ENCODE peak calls at places on chromosome 3, in six cellular contexts. D is ACHN; Q is stimulated activated CD8-positive, alpha-beta memory T cell treated with anti-CD3 and anti-CD28 coated beads, Interleukin-12 subunit alpha, Interleukin-12 subunit beta, amount 100 ng/mL, for 1 hour; Z is NCI-H1105 treated with DMSO at 0.1 percent for 48 hours; A is midbrain; G is AG09319. H is an unnamed sample.

GRCh38 chr3:182180646-182181385 is 469.1 kb downstream of the SOX2 start:
- DNase-seq in D (no peak), Q (no peak), Z (peak), A (no peak), G (no peak), H (no peak)

GRCh38 chr3:42772670-42773408 is at the start of gene CCDC13:
- DNase-seq in D (peak), Q (peak), Z (peak), A (peak), G (no peak), H (peak)

GRCh38 chr3:13504161-13504831 is 24.2 kb downstream of the HDAC11 start:
- DNase-seq in D (no peak), Q (no peak), Z (no peak), A (no peak), G (no peak), H (no peak)

GRCh38 chr3:146421814-146422748 is 47.3 kb downstream of the PLSCR2 start:
- DNase-seq in D (peak), Q (no peak), Z (no peak), A (no peak), G (no peak), H (no peak)

GRCh38 chr3:151890721-151891141 is 17.3 kb downstream of the SUCNR1 start:
- DNase-seq in D (no peak), Q (no peak), Z (peak), A (no peak), G (no peak), H (no peak)

GRCh38 chr3:46393554-46394434 is 13.1 kb downstream of the CCR5AS start:
- DNase-seq in D (no peak), Q (no peak), Z (no peak), A (no peak), G (no peak), H (no peak)

GRCh38 chr3:18354706-18355105 is 70.4 kb downstream of the SATB1 start:
- DNase-seq in D (no peak), Q (no peak), Z (no peak), A (no peak), G (no peak), H (no peak)

GRCh38 chr3:9349321-9350117 is 13.3 kb upstream of the THUMPD3 start:
- DNase-seq in D (peak), Q (no peak), Z (no peak), A (no peak), G (peak), H (peak)

GRCh38 chr3:61637088-61638051 is 76.0 kb downstream of the PTPRG start:
- DNase-seq in D (peak), Q (no peak), Z (no peak), A (no peak), G (no peak), H (peak)

GRCh38 chr3:155958676-155959075 is 88.2 kb downstream of the GMPS start:
- DNase-seq in D (no peak), Q (no peak), Z (no peak), A (no peak), G (no peak), H (no peak)

GRCh38 chr3:99696497-99696896 is 58.1 kb downstream of the COL8A1 start:
- DNase-seq in D (no peak), Q (no peak), Z (no peak), A (no peak), G (no peak), H (no peak)

H was measured in adrenal gland.